ENCODE peak calls at places on chromosome 11, in five cellular contexts. F is dorsolateral prefrontal cortex, Y is small intestine, O is GM06990, P is skeletal muscle cell. W is an unnamed sample.

GRCh38 chr11:134252539-134253188 is 488 bp downstream of the THYN1 start:
- DNase-seq in O (no peak), P (peak; percentile 26), F (no peak), Y (peak; percentile 24), W (no peak)

GRCh38 chr11:112881461-112881860 is 79.8 kb upstream of the NCAM1 start:
- DNase-seq in Y (peak; percentile 46), F (peak; percentile 96), P (no peak), O (no peak), W (no peak)

GRCh38 chr11:47244664-47245350 is 3.8 kb downstream of the ACP2 start:
- DNase-seq in F (no peak), O (no peak), P (no peak), Y (no peak), W (no peak)

GRCh38 chr11:84558085-84558905 is 1068.8 kb downstream of the DLG2 start:
- DNase-seq in P (peak; percentile 12), O (no peak), F (no peak), Y (peak; percentile 49), W (peak; percentile 35)

GRCh38 chr11:72238040-72238450 is 5.9 kb downstream of the PHOX2A start:
- DNase-seq in F (no peak), P (no peak), Y (peak; percentile 72), O (no peak), W (peak; percentile 51)

GRCh38 chr11:60858236-60858635 is 2.5 kb upstream of the PTGDR2 start:
- DNase-seq in F (no peak), P (no peak), Y (no peak), O (no peak), W (no peak)

GRCh38 chr11:93614111-93614784 is 47.2 kb upstream of the CEP295 start:
- DNase-seq in Y (no peak), F (no peak), P (no peak), O (no peak), W (no peak)

GRCh38 chr11:96230686-96231085 is 112.3 kb downstream of the MAML2 start:
- DNase-seq in O (no peak), Y (no peak), P (no peak), F (no peak), W (peak; percentile 55)

GRCh38 chr11:131977854-131978253 is 607.4 kb downstream of the NTM start:
- DNase-seq in P (peak; percentile 23), F (no peak), Y (no peak), O (no peak), W (no peak)

GRCh38 chr11:3159296-3160190 is 5.6 kb downstream of the OSBPL5 start:
- DNase-seq in O (no peak), P (no peak), F (peak; percentile 47), Y (peak; percentile 71), W (no peak)

GRCh38 chr11:3162410-3163240 is 2.5 kb downstream of the OSBPL5 start:
- DNase-seq in Y (no peak), P (no peak), O (no peak), F (peak; percentile 61), W (no peak)

GRCh38 chr11:3160252-3161031 is 4.7 kb downstream of the OSBPL5 start:
- DNase-seq in F (peak; percentile 93), O (no peak), Y (peak; percentile 71), P (peak; percentile 85), W (peak; percentile 92)

GRCh38 chr11:3161720-3162409 is 3.2 kb downstream of the OSBPL5 start:
- DNase-seq in Y (no peak), F (peak; percentile 32), P (no peak), O (no peak), W (no peak)

DNA sequence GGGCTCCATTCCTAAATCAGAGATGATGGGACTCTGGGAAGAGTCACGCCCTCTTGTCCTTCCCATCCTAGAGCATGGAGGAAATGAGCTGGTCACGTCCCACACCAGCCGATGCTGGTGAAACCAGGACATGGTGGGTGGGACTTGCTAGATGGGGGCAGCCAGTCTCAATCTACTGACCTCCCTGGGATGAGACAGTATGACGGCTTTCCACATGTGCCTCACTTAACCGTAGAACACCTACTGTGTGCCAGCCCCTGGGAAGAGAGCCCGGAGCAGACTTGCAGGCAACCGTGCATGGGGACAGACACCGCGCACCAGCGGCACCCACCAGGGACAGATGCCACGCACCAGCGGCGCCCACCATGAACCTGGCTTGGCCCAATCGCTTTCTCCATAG is 3.8 kb downstream of the OSBPL5 start:
- DNase-seq in O (no peak), P (no peak), F (peak; percentile 38), Y (no peak), W (peak; percentile 16)
- H3K4me3 ChIP-seq in O (no peak overlapping the region), P (no peak overlapping the region), F (peak overlapping the region; percentile 70), Y (no peak overlapping the region), W (no peak overlapping the region)

GRCh38 chr11:114296979-114297372 is 777 bp downstream of the NNMT start:
- DNase-seq in P (no peak), F (no peak), Y (no peak), O (no peak), W (no peak)

GRCh38 chr11:114296190-114296978 is at the start of gene NNMT:
- DNase-seq in O (no peak), P (peak; percentile 95), F (no peak), Y (no peak), W (peak; percentile 97)

GRCh38 chr11:114297806-114298700 is 1.9 kb downstream of the NNMT start:
- DNase-seq in F (no peak), Y (no peak), P (no peak), O (no peak), W (no peak)

GRCh38 chr11:114293201-114293711 is 2.9 kb upstream of the NNMT start:
- DNase-seq in P (no peak), F (no peak), O (no peak), Y (no peak), W (peak; percentile 80)

DNA sequence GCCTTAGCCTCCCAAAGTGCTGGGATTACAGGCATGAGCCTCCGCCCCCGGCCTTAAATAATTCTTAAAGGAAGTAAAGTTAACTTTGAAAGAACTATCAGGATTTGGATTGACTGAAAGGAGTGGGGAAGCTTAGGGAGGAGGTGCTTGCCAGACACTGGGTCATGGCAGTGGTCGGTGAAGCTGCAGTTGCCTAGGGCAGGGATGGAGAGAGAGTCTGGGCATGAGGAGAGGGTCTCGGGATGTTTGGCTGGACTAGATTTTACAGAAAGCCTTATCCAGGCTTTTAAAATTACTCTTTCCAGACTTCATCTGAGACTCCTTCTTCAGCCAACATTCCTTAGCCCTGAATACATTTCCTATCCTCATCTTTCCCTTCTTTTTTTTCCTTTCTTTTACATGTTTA is 520 bp upstream of the NNMT start:
- DNase-seq in P (no peak), Y (no peak), O (no peak), F (no peak), W (no peak)
- H3K4me3 ChIP-seq in P (peak overlapping the region; percentile 59), Y (no peak overlapping the region), O (no peak overlapping the region), F (no peak overlapping the region), W (no peak overlapping the region)

DNA sequence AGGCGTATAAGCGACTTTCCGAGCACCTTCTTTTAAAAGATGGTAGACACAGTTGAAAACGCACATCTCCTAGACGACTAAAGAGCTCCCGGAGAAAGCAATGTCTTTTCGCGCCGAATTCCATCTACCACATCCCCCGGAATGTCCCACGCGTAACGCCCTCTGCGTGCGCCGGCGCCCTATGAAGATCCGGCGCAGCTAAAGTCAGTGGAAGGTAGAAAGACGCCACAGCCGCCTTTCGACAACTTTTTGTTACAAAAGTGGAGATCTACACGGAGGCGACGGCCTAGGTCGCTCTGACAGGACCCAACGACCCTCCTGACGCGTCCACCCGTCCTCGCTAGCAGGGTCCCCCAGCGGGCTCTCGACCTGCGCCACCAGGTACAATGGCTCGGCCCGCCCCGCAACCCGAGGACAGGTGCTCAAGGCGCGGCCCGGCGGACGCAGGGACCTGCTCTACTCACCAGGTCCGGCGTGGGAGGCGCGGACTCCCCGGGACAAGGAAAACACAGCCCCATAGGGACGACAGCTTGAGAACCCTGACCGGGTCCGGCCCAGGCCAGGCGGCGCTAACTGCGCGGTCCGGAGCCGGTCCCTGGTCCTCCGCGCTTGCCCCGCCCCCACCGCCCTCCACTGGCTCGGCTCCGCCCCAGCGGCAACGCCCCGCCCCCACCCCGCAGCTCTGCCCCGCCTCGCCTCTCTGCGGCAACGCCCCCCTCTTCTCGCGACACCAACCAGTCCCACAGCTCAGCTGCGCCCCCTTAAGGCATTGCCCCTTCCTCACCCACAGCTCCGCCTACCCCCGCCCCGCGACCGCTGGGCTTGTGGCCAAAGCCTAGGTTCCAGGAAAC is at the start of gene SVIP:
- DNase-seq in P (peak; percentile 43), F (peak; percentile 93), Y (peak; percentile 97), O (peak; percentile 88), W (peak; percentile 99)
- H3K4me3 ChIP-seq in P (peak within 1 kb of the TSS; percentile 68), F (peak within 1 kb of the TSS; percentile 86), Y (peak within 1 kb of the TSS; percentile 75), O (peak within 1 kb of the TSS; percentile 86), W (peak within 1 kb of the TSS; percentile 95)

GRCh38 chr11:118908931-118909618 is 16.7 kb downstream of the BCL9L start:
- DNase-seq in Y (no peak), P (peak; percentile 85), F (no peak), O (no peak), W (peak; percentile 70)

GRCh38 chr11:118909619-118910308 is 16.0 kb downstream of the BCL9L start:
- DNase-seq in F (no peak), P (no peak), O (no peak), Y (no peak), W (no peak)

GRCh38 chr11:118907051-118907748 is 18.5 kb downstream of the BCL9L start:
- DNase-seq in O (peak; percentile 77), F (peak; percentile 92), P (no peak), Y (peak; percentile 89), W (peak; percentile 82)

GRCh38 chr11:118907749-118908106 is 18.0 kb downstream of the BCL9L start:
- DNase-seq in P (no peak), O (no peak), Y (no peak), F (no peak), W (no peak)

DNA sequence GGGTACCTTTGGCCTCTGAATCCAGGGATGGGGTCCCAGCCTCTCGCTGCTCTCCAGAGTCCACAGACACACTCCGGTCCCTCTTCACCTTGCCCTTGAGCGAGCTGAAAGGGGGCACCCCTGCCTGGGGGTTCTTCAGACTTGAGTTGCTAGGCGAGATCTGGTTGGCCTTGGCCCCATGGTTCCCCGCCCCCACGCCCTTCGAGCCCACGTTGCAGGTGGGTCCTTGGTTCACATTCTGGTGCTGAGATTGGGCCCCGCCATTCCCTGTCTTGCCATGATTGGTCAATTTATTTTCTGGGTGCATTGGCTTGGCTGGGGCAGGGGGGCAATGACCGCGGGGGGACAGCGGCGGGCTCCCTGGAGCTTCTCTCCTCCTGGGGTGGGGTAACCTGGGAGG is 17.5 kb downstream of the BCL9L start:
- DNase-seq in F (no peak), Y (no peak), P (no peak), O (no peak), W (no peak)
- H3K4me3 ChIP-seq in F (no peak overlapping the region), Y (no peak overlapping the region), P (no peak overlapping the region), O (no peak overlapping the region), W (no peak overlapping the region)

GRCh38 chr11:116375221-116375620 is 397.6 kb downstream of the BUD13 start:
- DNase-seq in F (no peak), O (no peak), Y (no peak), P (no peak), W (no peak)

GRCh38 chr11:116374085-116374484 is 398.7 kb downstream of the BUD13 start:
- DNase-seq in O (no peak), Y (no peak), F (no peak), P (no peak), W (no peak)

GRCh38 chr11:116371146-116371545 is 401.6 kb downstream of the BUD13 start:
- DNase-seq in O (no peak), P (no peak), Y (no peak), F (no peak), W (no peak)

GRCh38 chr11:116373107-116373506 is 399.7 kb downstream of the BUD13 start:
- DNase-seq in F (no peak), O (no peak), P (no peak), Y (no peak), W (no peak)

GRCh38 chr11:116373545-116373944 is 399.2 kb downstream of the BUD13 start:
- DNase-seq in O (no peak), P (no peak), F (peak; percentile 44), Y (no peak), W (peak; percentile 16)
- H3K4me3 ChIP-seq in O (no peak overlapping the region), P (no peak overlapping the region), F (no peak overlapping the region), Y (no peak overlapping the region), W (no peak overlapping the region)